ENCODE peak calls at places on chromosome X, in five cellular contexts. V is GM12878, Z is HCT116, H is HepG2, K is K562. I is an unnamed sample.

GRCh38 chrX:153933751-153934472 is 925 bp downstream of the NAA10 start:
- DNase-seq in V (no peak), Z (no peak), H (no peak), K (no peak), I (no peak)

GRCh38 chrX:16516473-16516872 is 133.5 kb upstream of the S100G start:
- DNase-seq in V (no peak), Z (no peak), H (no peak), K (no peak), I (no peak)

GRCh38 chrX:47814853-47815252 is 21.8 kb upstream of the ZNF81 start:
- DNase-seq in V (no peak), Z (no peak), H (no peak), K (peak; percentile 35), I (no peak)

GRCh38 chrX:55815546-55815945 is 98.0 kb downstream of the RRAGB start:
- DNase-seq in V (no peak), Z (no peak), H (no peak), K (no peak), I (no peak)

GRCh38 chrX:34880656-34881055 is 61.9 kb upstream of the FAM47B start:
- DNase-seq in V (no peak), Z (no peak), H (no peak), K (no peak), I (no peak)

GRCh38 chrX:40095588-40096394 is 2.0 kb downstream of the BCOR start:
- DNase-seq in V (no peak), Z (no peak), H (no peak), K (no peak), I (peak; percentile 44)

GRCh38 chrX:154411981-154412340 is 622 bp downstream of the TAFAZZIN start:
- DNase-seq in V (no peak), Z (no peak), H (peak; percentile 45), K (peak; percentile 62), I (peak; percentile 81)

GRCh38 chrX:3204606-3205005 is 141.8 kb downstream of the MXRA5 start:
- DNase-seq in V (no peak), Z (no peak), H (no peak), K (no peak), I (no peak)

GRCh38 chrX:119676949-119677653 is 15.9 kb downstream of the SEPTIN6 start:
- DNase-seq in V (no peak), Z (no peak), H (no peak), K (no peak), I (no peak)

GRCh38 chrX:133134282-133134681 is 37.4 kb upstream of the USP26 start:
- DNase-seq in V (no peak), Z (no peak), H (no peak), K (no peak), I (no peak)

GRCh38 chrX:40140706-40141499 is 43.1 kb upstream of the BCOR start:
- DNase-seq in V (no peak), Z (no peak), H (peak; percentile 56), K (no peak), I (no peak)

GRCh38 chrX:17591741-17592110 is 145.6 kb upstream of the SCML1 start:
- DNase-seq in V (no peak), Z (no peak), H (no peak), K (no peak), I (no peak)

GRCh38 chrX:144586756-144587155 is 660.5 kb upstream of the SPANXN1 start:
- DNase-seq in V (no peak), Z (no peak), H (no peak), K (no peak), I (no peak)

GRCh38 chrX:2705036-2705435 is 13.9 kb downstream of the CD99 start:
- DNase-seq in V (no peak), Z (no peak), H (no peak), K (no peak), I (no peak)

GRCh38 chrX:28910501-28910900 is 323.3 kb downstream of the IL1RAPL1 start:
- DNase-seq in V (no peak), Z (no peak), H (no peak), K (no peak), I (no peak)

GRCh38 chrX:318739-319578 is at the start of gene GTPBP6:
- DNase-seq in V (peak; percentile 99), Z (peak; percentile 95), H (peak; percentile 98), K (peak; percentile 89), I (peak; percentile 93)

GRCh38 chrX:131331152-131331551 is 42.0 kb upstream of the IGSF1 start:
- DNase-seq in V (no peak), Z (no peak), H (no peak), K (peak; percentile 6), I (no peak)

GRCh38 chrX:1903380-1903935 is 288.6 kb downstream of the ASMT start:
- DNase-seq in V (no peak), Z (peak; percentile 63), H (peak; percentile 70), K (no peak), I (no peak)

GRCh38 chrX:111151764-111152163 is 55.8 kb downstream of the PAK3 start:
- DNase-seq in V (no peak), Z (no peak), H (no peak), K (no peak), I (no peak)

GRCh38 chrX:67780694-67781109 is 236.9 kb downstream of the AR start:
- DNase-seq in V (no peak), Z (no peak), H (no peak), K (peak; percentile 7), I (no peak)

GRCh38 chrX:48800574-48801280 is 1.1 kb upstream of the HDAC6 start:
- DNase-seq in V (no peak), Z (no peak), H (no peak), K (peak; percentile 92), I (no peak)

GRCh38 chrX:117407449-117408170 is 709.0 kb downstream of the KLHL13 start:
- DNase-seq in V (no peak), Z (no peak), H (no peak), K (no peak), I (no peak)

GRCh38 chrX:123967497-123967896 is 6.0 kb downstream of the STAG2 start:
- DNase-seq in V (no peak), Z (no peak), H (no peak), K (no peak), I (no peak)

GRCh38 chrX:1464282-1465131 is 11.8 kb upstream of the ASMTL start:
- DNase-seq in V (no peak), Z (no peak), H (no peak), K (no peak), I (no peak)

GRCh38 chrX:115260330-115260729 is 26.4 kb upstream of the LRCH2 start:
- DNase-seq in V (no peak), Z (no peak), H (no peak), K (no peak), I (no peak)

GRCh38 chrX:154476821-154477220 is 2.3 kb downstream of the LAGE3 start:
- DNase-seq in V (no peak), Z (no peak), H (no peak), K (no peak), I (no peak)

DNA sequence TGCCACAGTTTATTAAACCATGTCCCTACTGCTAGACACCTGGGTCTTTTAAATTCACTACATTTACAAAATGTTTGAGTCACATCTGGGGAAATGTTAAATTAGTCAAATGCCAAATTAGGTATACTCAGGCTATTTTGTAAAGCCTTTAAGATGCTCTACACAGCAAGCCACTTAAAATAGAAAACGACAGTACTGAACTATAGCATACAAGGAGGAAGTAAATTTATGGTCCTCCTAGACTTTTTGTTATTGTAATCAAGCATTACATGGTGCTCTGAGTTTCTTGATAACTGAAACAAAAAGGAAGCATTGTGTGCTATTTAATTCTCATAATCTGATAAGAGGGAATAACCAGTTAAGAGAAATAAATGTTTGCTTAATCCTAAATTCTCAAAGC is 46.2 kb downstream of the SLC9A7 start:
- DNase-seq in V (no peak), Z (no peak), H (no peak), K (no peak), I (no peak)
- H3K4me1 ChIP-seq in V (peaks cover 63% of the 10 kb centered on the region), Z (peaks cover 7% of the 10 kb centered on the region), H (no peaks in the 10 kb centered on the region), K (no peaks in the 10 kb centered on the region), I (no peaks in the 10 kb centered on the region)

GRCh38 chrX:64204701-64205440 is 637 bp downstream of the AMER1 start:
- DNase-seq in V (no peak), Z (no peak), H (peak; percentile 0), K (peak; percentile 31), I (peak; percentile 75)
- TF ChIP-seq ZBTB33 in V (no peak), Z (no peak), H (no peak), K (no peak), I (no peak)

GRCh38 chrX:10045327-10046000 is 78.3 kb downstream of the CLDN34 start:
- DNase-seq in V (no peak), Z (no peak), H (no peak), K (no peak), I (no peak)
- H3K4me1 ChIP-seq in V (no peaks in the 10 kb centered on the region), Z (no peaks in the 10 kb centered on the region), H (peaks cover 10% of the 10 kb centered on the region), K (no peaks in the 10 kb centered on the region), I (no peaks in the 10 kb centered on the region)

GRCh38 chrX:50927127-50927526 is 16.6 kb downstream of the BMP15 start:
- DNase-seq in V (no peak), Z (no peak), H (no peak), K (no peak), I (no peak)
- TF ChIP-seq ZBTB33 in V (no peak), Z (no peak), H (no peak), K (no peak), I (no peak)

DNA sequence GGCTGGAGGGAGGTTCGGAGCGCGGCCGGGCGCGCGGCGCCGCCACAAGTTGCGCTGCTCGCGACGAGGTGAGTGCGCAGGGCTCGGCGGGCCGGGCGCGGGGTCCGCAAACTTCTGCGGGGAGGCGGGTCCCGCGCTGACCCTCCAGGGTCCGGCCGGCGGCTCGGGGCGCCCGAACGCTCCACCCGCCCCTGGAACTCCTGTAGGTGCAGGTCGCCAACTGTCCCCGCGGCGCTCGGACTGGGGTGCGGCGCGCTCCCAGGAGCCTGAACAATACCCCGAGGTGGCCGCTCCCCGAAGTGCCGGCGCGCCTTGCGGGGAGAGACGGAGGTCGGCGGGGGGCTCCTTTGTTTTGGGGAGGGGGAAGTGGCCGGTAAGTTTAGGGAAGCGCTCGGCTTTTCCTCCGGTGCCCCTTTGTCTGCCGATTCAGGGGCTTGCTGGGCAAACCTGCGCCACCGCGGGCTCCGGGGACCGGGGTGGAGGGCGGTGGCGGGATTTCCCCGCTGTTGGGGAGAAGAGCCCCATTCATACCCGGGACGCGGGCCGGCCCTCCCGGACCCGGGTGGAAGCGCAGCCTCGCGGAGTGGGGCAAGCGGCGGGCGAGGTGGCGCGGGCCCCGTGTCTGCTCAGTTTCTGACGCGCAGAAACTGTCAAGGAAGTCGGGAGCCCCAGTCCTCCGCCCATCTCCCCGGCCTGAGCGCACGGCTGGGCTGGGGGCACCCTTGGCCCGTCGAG is 689 bp downstream of the TBL1X start:
- DNase-seq in V (no peak), Z (no peak), H (no peak), K (peak; percentile 32), I (peak; percentile 50)
- H3K4me1 ChIP-seq in V (peaks cover 14% of the 10 kb centered on the region), Z (peaks cover 2% of the 10 kb centered on the region), H (peaks cover 54% of the 10 kb centered on the region), K (peaks cover 49% of the 10 kb centered on the region), I (peaks cover 13% of the 10 kb centered on the region)

GRCh38 chrX:43121637-43122036 is 343.7 kb upstream of the PPP1R2C start:
- DNase-seq in V (no peak), Z (no peak), H (no peak), K (no peak), I (no peak)
- TF ChIP-seq ZBTB33 in V (no peak), Z (no peak), H (no peak), K (no peak), I (no peak)

DNA sequence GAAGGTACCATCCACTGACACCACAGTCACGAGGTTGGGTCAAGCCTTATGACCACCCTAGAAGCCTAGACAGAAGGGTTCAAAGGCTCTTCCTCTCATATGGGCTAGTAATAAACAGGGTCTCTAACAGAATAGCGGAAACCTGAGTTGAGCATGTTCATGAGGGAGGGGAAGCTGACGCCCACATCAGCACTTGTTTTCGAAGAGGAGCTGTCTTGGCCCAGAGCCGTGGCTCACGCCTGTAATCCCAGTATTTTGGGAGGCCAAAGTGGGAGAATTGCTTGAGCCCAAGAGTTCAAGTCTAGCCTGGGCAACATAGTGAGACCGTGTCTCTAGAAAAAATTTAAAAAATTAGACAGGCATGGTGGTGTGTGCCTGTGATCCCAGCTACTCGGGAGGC is 21.5 kb upstream of the TMSB4X start:
- DNase-seq in V (no peak), Z (no peak), H (no peak), K (no peak), I (no peak)
- H3K4me1 ChIP-seq in V (peaks cover 60% of the 10 kb centered on the region), Z (peaks cover 14% of the 10 kb centered on the region), H (peaks cover 46% of the 10 kb centered on the region), K (peaks cover 58% of the 10 kb centered on the region), I (peaks cover 36% of the 10 kb centered on the region)

I was measured in SK-N-SH.